ENCODE peak calls at places on chromosomes 16 and 17, in four cellular contexts. One of them, this sample, is unnamed.

GRCh38 chr16:62954144-62955032 is 918.1 kb upstream of the CDH8 start:
- DNase-seq in GM12878: no peak
- DNase-seq in K562: no peak
- DNase-seq in HepG2: no peak
- DNase-seq in this sample: no peak

GRCh38 chr17:77963441-77963840 is 4.9 kb downstream of the TNRC6C start:
- DNase-seq in K562: peak
- DNase-seq in GM12878: no peak
- DNase-seq in HepG2: peak
- DNase-seq in this sample: no peak

GRCh38 chr17:4938069-4938491 is 1.8 kb downstream of the SLC25A11 start:
- DNase-seq in GM12878: no peak
- DNase-seq in HepG2: no peak
- DNase-seq in K562: no peak
- DNase-seq in this sample: no peak

GRCh38 chr17:38750312-38751121 is 2.0 kb upstream of the PSMB3 start:
- DNase-seq in K562: no peak
- DNase-seq in HepG2: peak
- DNase-seq in GM12878: no peak
- DNase-seq in this sample: no peak

GRCh38 chr16:75322706-75323105 is 71.3 kb upstream of the BCAR1 start:
- DNase-seq in GM12878: no peak
- DNase-seq in HepG2: no peak
- DNase-seq in K562: no peak
- DNase-seq in this sample: no peak

GRCh38 chr16:89114159-89114981 is 20.7 kb downstream of the ACSF3 start:
- DNase-seq in HepG2: no peak
- DNase-seq in K562: no peak
- DNase-seq in GM12878: no peak
- DNase-seq in this sample: no peak

GRCh38 chr16:52958951-52959350 is 93.7 kb downstream of the CHD9NB start:
- DNase-seq in GM12878: no peak
- DNase-seq in HepG2: no peak
- DNase-seq in K562: no peak
- DNase-seq in this sample: no peak

GRCh38 chr17:45311762-45312476 is 4.9 kb downstream of the MAP3K14 start:
- DNase-seq in K562: no peak
- DNase-seq in HepG2: peak
- DNase-seq in GM12878: no peak
- DNase-seq in this sample: no peak

GRCh38 chr17:65797809-65798208 is 236.4 kb upstream of the AXIN2 start:
- DNase-seq in HepG2: peak
- DNase-seq in K562: peak
- DNase-seq in GM12878: no peak
- DNase-seq in this sample: peak

DNA sequence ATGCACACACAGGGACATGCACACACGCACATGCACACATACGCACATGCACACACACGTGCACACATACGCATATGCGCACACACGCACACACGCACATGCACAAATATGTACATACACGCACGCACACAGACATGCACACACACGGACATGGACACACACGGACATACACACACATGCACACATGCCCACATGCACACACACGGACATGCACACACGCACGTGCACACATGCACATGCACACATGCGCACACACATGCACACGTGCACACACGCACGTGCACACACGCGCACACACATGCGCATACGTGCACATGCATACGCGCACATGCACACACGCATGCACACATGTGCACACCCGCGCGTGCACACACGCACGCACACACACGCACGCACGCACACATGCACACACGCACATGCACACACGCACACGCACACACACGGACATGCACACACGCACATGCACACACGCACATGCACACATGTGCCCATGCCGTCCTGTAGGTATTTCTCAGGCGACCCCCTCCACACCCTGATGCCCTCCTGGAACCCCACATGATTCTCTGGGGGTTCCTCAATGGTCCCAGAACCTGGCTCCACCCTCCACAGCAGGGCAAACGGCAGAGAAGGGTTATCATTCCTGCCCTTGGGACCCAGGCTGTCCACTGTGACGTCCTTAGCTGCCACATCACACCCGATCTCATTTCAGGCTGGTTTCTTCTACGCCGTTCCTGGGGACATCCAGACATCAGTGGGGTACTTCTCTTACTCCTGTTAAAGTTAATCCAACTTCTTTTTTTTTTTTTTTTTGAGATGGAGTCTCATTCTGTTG is 9.6 kb upstream of the RBFOX3 start:
- DNase-seq in K562: no peak
- DNase-seq in HepG2: no peak
- DNase-seq in GM12878: no peak
- DNase-seq in this sample: no peak
- TF ChIP-seq FOXM1 in K562: no peak
- TF ChIP-seq FOXM1 in HepG2: no peak
- TF ChIP-seq FOXM1 in GM12878: no peak
- TF ChIP-seq FOXM1 in this sample: no peak

GRCh38 chr17:57033296-57033695 is 51.8 kb upstream of the AKAP1 start:
- DNase-seq in K562: no peak
- DNase-seq in HepG2: no peak
- DNase-seq in GM12878: no peak
- DNase-seq in this sample: no peak
- TF ChIP-seq BHLHE40 in K562: no peak
- TF ChIP-seq BHLHE40 in HepG2: no peak
- TF ChIP-seq BHLHE40 in GM12878: no peak
- TF ChIP-seq BHLHE40 in this sample: no peak

DNA sequence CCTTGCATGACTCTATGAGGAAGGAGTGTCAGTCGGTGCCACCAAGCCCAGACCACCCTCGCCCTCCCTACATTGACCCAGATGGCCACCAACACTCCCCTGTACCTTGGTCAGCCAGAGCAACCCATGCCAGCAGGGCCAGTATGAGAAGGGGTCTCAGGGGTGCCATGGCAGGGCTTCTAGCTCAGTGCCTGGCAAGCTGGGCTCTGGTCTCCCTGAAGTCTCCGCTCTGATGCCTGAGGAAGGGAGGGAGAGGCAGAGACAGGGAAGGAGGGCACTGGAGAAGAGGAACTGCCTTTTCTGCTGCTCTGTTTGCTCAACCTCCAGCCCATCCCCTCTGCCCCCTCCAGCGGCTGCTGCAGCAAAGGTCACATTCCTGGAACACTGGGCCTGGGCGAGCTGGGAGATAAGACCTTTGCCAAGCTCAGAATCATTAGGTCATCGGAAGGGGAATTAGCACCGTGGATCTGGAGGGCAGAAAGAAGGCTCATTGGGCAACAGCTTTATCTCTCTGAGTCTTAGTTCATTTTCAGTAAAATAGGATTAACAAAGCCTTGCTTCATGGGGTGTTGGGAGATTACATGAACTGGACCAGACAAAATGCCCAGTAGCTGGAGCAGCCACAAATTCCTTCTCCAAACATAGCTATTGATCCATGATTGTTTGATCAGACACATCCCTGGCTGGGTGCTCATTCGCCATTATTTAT is at the start of gene VTN:
- DNase-seq in GM12878: no peak
- DNase-seq in K562: peak
- DNase-seq in HepG2: peak
- DNase-seq in this sample: no peak
- TF ChIP-seq FOXK2 in GM12878: no peak
- TF ChIP-seq FOXK2 in K562: no peak
- TF ChIP-seq FOXK2 in HepG2: peak
- TF ChIP-seq FOXK2 in this sample: no peak

GRCh38 chr16:72091217-72091616 is 2.2 kb downstream of the TXNL4B start:
- DNase-seq in K562: no peak
- DNase-seq in GM12878: no peak
- DNase-seq in HepG2: peak
- DNase-seq in this sample: no peak

GRCh38 chr16:72093448-72094265 is at the start of the genes DHX38 and TXNL4B:
- DNase-seq in HepG2: peak
- DNase-seq in GM12878: peak
- DNase-seq in K562: peak
- DNase-seq in this sample: peak

GRCh38 chr16:72098936-72099335 is 5.3 kb downstream of the DHX38 start:
- DNase-seq in GM12878: no peak
- DNase-seq in HepG2: no peak
- DNase-seq in K562: no peak
- DNase-seq in this sample: no peak

GRCh38 chr16:72094266-72094610 is 591 bp downstream of the DHX38 start:
- DNase-seq in HepG2: no peak
- DNase-seq in GM12878: no peak
- DNase-seq in K562: peak
- DNase-seq in this sample: no peak

DNA sequence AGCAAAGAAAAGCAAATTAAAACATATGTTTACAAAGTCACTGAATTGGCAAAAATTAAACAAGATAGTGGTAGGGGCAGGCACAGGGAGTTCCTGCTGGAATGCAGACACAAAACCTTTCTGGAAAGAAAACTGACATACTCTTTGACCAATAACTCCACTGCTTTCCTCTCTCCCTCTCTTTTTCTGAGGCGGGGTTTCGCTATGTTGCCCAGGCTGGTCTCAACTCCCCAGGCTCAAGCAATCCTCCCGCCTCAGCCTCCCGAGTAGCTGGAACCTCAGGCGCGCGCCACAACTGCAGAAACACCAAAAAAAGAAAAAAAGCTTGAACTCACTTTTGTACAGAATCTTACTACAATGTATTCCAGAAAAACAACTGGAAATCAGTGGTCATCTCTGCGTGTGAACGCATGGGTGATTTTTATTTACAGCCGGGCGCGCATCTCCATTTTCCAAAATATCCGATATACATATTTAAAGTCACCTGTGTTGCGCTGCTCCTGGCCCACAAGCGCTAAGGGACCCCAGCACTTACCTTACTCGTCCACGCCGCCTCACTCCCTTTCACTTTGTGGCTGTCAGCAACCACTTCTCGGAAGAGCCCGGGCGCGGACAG is 480 bp downstream of the TXNL4B start:
- DNase-seq in GM12878: no peak
- DNase-seq in HepG2: peak
- DNase-seq in K562: no peak
- DNase-seq in this sample: peak
- TF ChIP-seq FOXM1 in GM12878: no peak
- TF ChIP-seq FOXM1 in HepG2: no peak
- TF ChIP-seq FOXM1 in K562: no peak
- TF ChIP-seq FOXM1 in this sample: no peak

GRCh38 chr17:33258291-33258690 is 34.8 kb downstream of the ASIC2 start:
- DNase-seq in HepG2: no peak
- DNase-seq in GM12878: no peak
- DNase-seq in K562: no peak
- DNase-seq in this sample: no peak

GRCh38 chr17:33262724-33263123 is 30.4 kb downstream of the ASIC2 start:
- DNase-seq in HepG2: no peak
- DNase-seq in GM12878: no peak
- DNase-seq in K562: no peak
- DNase-seq in this sample: no peak

GRCh38 chr17:33261911-33262665 is 31.0 kb downstream of the ASIC2 start:
- DNase-seq in HepG2: no peak
- DNase-seq in GM12878: no peak
- DNase-seq in K562: no peak
- DNase-seq in this sample: no peak

GRCh38 chr17:33266116-33266515 is 27.0 kb downstream of the ASIC2 start:
- DNase-seq in GM12878: no peak
- DNase-seq in HepG2: no peak
- DNase-seq in K562: no peak
- DNase-seq in this sample: no peak

GRCh38 chr17:33260638-33261037 is 32.5 kb downstream of the ASIC2 start:
- DNase-seq in HepG2: no peak
- DNase-seq in K562: no peak
- DNase-seq in GM12878: no peak
- DNase-seq in this sample: no peak
- TF ChIP-seq BHLHE40 in HepG2: no peak
- TF ChIP-seq BHLHE40 in K562: no peak
- TF ChIP-seq BHLHE40 in GM12878: no peak
- TF ChIP-seq BHLHE40 in this sample: no peak

GRCh38 chr16:82709987-82710386 is 83.2 kb downstream of the CDH13 start:
- DNase-seq in HepG2: no peak
- DNase-seq in K562: no peak
- DNase-seq in GM12878: no peak
- DNase-seq in this sample: no peak

GRCh38 chr16:82715833-82716232 is 89.1 kb downstream of the CDH13 start:
- DNase-seq in HepG2: no peak
- DNase-seq in K562: no peak
- DNase-seq in GM12878: no peak
- DNase-seq in this sample: no peak

GRCh38 chr16:82720414-82720813 is 93.6 kb downstream of the CDH13 start:
- DNase-seq in GM12878: no peak
- DNase-seq in HepG2: no peak
- DNase-seq in K562: no peak
- DNase-seq in this sample: no peak

GRCh38 chr16:82713778-82714177 is 87.0 kb downstream of the CDH13 start:
- DNase-seq in GM12878: no peak
- DNase-seq in K562: no peak
- DNase-seq in HepG2: no peak
- DNase-seq in this sample: no peak

GRCh38 chr16:82715160-82715559 is 88.4 kb downstream of the CDH13 start:
- DNase-seq in K562: no peak
- DNase-seq in GM12878: no peak
- DNase-seq in HepG2: no peak
- DNase-seq in this sample: no peak
- TF ChIP-seq FOXK2 in K562: no peak
- TF ChIP-seq FOXK2 in GM12878: no peak
- TF ChIP-seq FOXK2 in HepG2: no peak
- TF ChIP-seq FOXK2 in this sample: no peak

GRCh38 chr16:1746693-1747195 is 24.6 kb downstream of the NME3 start:
- DNase-seq in HepG2: no peak
- DNase-seq in GM12878: no peak
- DNase-seq in K562: no peak
- DNase-seq in this sample: no peak
- TF ChIP-seq FOXM1 in HepG2: no peak
- TF ChIP-seq FOXM1 in GM12878: no peak
- TF ChIP-seq FOXM1 in K562: no peak
- TF ChIP-seq FOXM1 in this sample: no peak

DNA sequence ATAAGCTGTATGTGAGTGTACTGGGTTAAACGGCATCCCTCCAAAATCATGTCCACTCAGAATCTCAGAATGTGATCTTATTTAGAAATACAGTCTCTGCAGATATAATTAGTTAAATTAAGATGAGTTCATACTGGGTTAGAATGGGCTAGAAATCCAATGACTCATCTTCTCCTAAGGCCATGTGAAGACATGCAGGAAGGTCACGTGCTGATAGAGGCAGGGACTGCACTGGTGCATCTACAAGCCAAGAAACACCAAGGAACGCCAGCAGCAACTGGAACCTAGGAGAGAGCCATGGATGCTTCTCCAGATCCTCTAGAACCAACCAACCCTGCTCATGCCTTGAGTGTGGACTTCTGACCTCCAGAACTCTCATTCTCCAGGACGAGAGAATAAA is 241.0 kb downstream of the XYLT1 start:
- DNase-seq in HepG2: no peak
- DNase-seq in K562: no peak
- DNase-seq in GM12878: no peak
- DNase-seq in this sample: no peak
- TF ChIP-seq BHLHE40 in HepG2: no peak
- TF ChIP-seq BHLHE40 in K562: peak
- TF ChIP-seq BHLHE40 in GM12878: no peak
- TF ChIP-seq BHLHE40 in this sample: no peak